ENCODE peak calls at places on chromosomes 7 and 10, in five cellular contexts. One of them, this sample, is unnamed. For H3K4me1, the result is how much of the 10 kb centered on the place peaks cover.

GRCh38 chr7:23276381-23276780 is 22.8 kb upstream of the MALSU1 start:
- DNase-seq in transverse colon: no peak
- DNase-seq in ovary: no peak
- DNase-seq in uterus: no peak
- DNase-seq in body of pancreas: no peak
- DNase-seq in this sample: no peak

GRCh38 chr7:137933270-137934017 is 68.4 kb downstream of the CREB3L2 start:
- DNase-seq in body of pancreas: no peak
- DNase-seq in ovary: peak
- DNase-seq in uterus: peak
- DNase-seq in transverse colon: no peak
- DNase-seq in this sample: no peak

GRCh38 chr10:43075612-43076003 is 1.3 kb upstream of the RET start:
- DNase-seq in transverse colon: no peak
- DNase-seq in ovary: no peak
- DNase-seq in body of pancreas: no peak
- DNase-seq in uterus: no peak
- DNase-seq in this sample: no peak

GRCh38 chr10:61423178-61423577 is 30.0 kb downstream of the TMEM26 start:
- DNase-seq in transverse colon: no peak
- DNase-seq in uterus: no peak
- DNase-seq in ovary: no peak
- DNase-seq in body of pancreas: no peak
- DNase-seq in this sample: no peak

GRCh38 chr10:11286261-11286989 is 268.8 kb downstream of the CELF2 start:
- DNase-seq in transverse colon: no peak
- DNase-seq in body of pancreas: no peak
- DNase-seq in uterus: no peak
- DNase-seq in ovary: no peak
- DNase-seq in this sample: no peak

GRCh38 chr7:82507365-82507975 is 63.9 kb upstream of the CACNA2D1 start:
- DNase-seq in body of pancreas: no peak
- DNase-seq in uterus: no peak
- DNase-seq in transverse colon: no peak
- DNase-seq in ovary: no peak
- DNase-seq in this sample: no peak

GRCh38 chr10:101330236-101331225 is 23.4 kb upstream of the BTRC start:
- DNase-seq in uterus: no peak
- DNase-seq in ovary: no peak
- DNase-seq in body of pancreas: no peak
- DNase-seq in transverse colon: no peak
- DNase-seq in this sample: no peak

GRCh38 chr10:126216221-126216701 is 172.0 kb downstream of the ADAM12 start:
- DNase-seq in ovary: no peak
- DNase-seq in transverse colon: no peak
- DNase-seq in body of pancreas: no peak
- DNase-seq in uterus: peak
- DNase-seq in this sample: no peak

GRCh38 chr10:113945075-113945686 is 90.7 kb downstream of the NHLRC2 start:
- DNase-seq in uterus: no peak
- DNase-seq in body of pancreas: peak
- DNase-seq in transverse colon: peak
- DNase-seq in ovary: no peak
- DNase-seq in this sample: peak

GRCh38 chr10:75708060-75708459 is 276.6 kb downstream of the LRMDA start:
- DNase-seq in body of pancreas: no peak
- DNase-seq in transverse colon: no peak
- DNase-seq in uterus: no peak
- DNase-seq in ovary: no peak
- DNase-seq in this sample: no peak

GRCh38 chr7:112290065-112290464 is 83.6 kb downstream of the ZNF277 start:
- DNase-seq in ovary: no peak
- DNase-seq in body of pancreas: no peak
- DNase-seq in uterus: no peak
- DNase-seq in transverse colon: no peak
- DNase-seq in this sample: no peak

GRCh38 chr7:67916571-67916970 is 919.9 kb downstream of the TYW1 start:
- DNase-seq in ovary: no peak
- DNase-seq in uterus: no peak
- DNase-seq in body of pancreas: no peak
- DNase-seq in transverse colon: no peak
- DNase-seq in this sample: no peak

GRCh38 chr7:108278281-108278680 is 148.1 kb upstream of the LAMB4 start:
- DNase-seq in body of pancreas: no peak
- DNase-seq in transverse colon: no peak
- DNase-seq in ovary: no peak
- DNase-seq in uterus: no peak
- DNase-seq in this sample: no peak

GRCh38 chr7:41097501-41097900 is 605.4 kb downstream of the INHBA start:
- DNase-seq in ovary: no peak
- DNase-seq in body of pancreas: no peak
- DNase-seq in uterus: no peak
- DNase-seq in transverse colon: no peak
- DNase-seq in this sample: no peak

GRCh38 chr7:46054290-46054689 is 133.2 kb upstream of the IGFBP3 start:
- DNase-seq in body of pancreas: no peak
- DNase-seq in ovary: no peak
- DNase-seq in uterus: no peak
- DNase-seq in transverse colon: no peak
- DNase-seq in this sample: no peak

GRCh38 chr10:120131183-120131582 is 238.7 kb downstream of the SEC23IP start:
- DNase-seq in uterus: no peak
- DNase-seq in transverse colon: no peak
- DNase-seq in body of pancreas: no peak
- DNase-seq in ovary: no peak
- DNase-seq in this sample: no peak

GRCh38 chr10:118504044-118504944 is 91.2 kb downstream of the PRLHR start:
- DNase-seq in body of pancreas: no peak
- DNase-seq in ovary: no peak
- DNase-seq in transverse colon: no peak
- DNase-seq in uterus: no peak
- DNase-seq in this sample: no peak

GRCh38 chr7:24572421-24573007 is 738 bp upstream of the PALS2 start:
- DNase-seq in body of pancreas: peak
- DNase-seq in transverse colon: peak
- DNase-seq in uterus: peak
- DNase-seq in ovary: peak
- DNase-seq in this sample: no peak

GRCh38 chr10:23310443-23310842 is 34.2 kb downstream of the C10orf67 start:
- DNase-seq in ovary: no peak
- DNase-seq in body of pancreas: no peak
- DNase-seq in uterus: no peak
- DNase-seq in transverse colon: no peak
- DNase-seq in this sample: no peak

GRCh38 chr7:120445276-120445675 is 172.3 kb downstream of the KCND2 start:
- DNase-seq in ovary: no peak
- DNase-seq in transverse colon: no peak
- DNase-seq in body of pancreas: no peak
- DNase-seq in uterus: no peak
- DNase-seq in this sample: no peak

GRCh38 chr7:116271980-116272886 is 61.9 kb downstream of the TES start:
- DNase-seq in body of pancreas: peak
- DNase-seq in ovary: no peak
- DNase-seq in uterus: peak
- DNase-seq in transverse colon: peak
- DNase-seq in this sample: no peak

GRCh38 chr7:95688931-95689453 is 83.4 kb upstream of the DYNC1I1 start:
- DNase-seq in body of pancreas: no peak
- DNase-seq in transverse colon: no peak
- DNase-seq in uterus: no peak
- DNase-seq in ovary: no peak
- DNase-seq in this sample: no peak

GRCh38 chr7:129690701-129691100 is 79.2 kb downstream of the NRF1 start:
- DNase-seq in uterus: no peak
- DNase-seq in body of pancreas: no peak
- DNase-seq in transverse colon: no peak
- DNase-seq in ovary: no peak
- DNase-seq in this sample: no peak

GRCh38 chr7:79612027-79612426 is 158.6 kb upstream of the MAGI2 start:
- DNase-seq in transverse colon: no peak
- DNase-seq in uterus: no peak
- DNase-seq in ovary: no peak
- DNase-seq in body of pancreas: no peak
- DNase-seq in this sample: no peak

DNA sequence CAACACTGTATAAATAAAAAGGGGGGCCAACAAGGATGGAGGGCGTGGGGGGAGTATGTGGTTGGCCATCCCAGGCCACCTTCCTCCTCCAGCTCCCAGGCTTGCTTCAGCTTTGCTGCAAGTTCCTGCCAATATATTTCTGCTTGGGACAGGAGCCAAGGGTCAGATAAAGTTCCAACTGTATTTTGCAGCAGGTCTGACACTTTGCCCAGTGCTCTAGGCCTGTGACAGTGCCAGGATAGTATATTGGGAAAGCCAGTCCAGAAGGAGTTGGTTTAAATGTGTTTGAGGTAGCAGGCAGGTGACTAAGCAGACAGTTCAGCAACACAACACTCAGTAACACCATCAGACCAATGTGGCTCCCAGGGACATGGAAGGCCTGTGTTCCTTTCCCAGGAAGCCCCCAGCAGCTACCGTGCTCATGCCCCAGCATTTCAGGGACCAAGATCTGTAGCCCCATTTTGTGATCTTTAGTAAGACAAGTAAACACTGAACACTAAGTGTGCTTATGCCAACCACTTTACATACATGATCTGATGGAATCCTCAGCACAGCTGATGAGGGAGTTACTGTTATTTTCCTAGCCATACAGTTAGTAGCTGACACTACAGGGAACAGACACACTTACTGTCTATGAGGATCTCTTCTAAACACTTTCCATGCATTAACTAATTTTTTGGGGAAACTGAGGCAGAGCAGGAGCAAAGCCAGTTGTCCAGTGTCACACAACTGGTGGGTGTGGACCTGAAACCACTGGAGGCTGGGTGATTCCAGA is 38.9 kb downstream of the DNAJB12 start:
- DNase-seq in transverse colon: peak
- DNase-seq in uterus: peak
- DNase-seq in ovary: peak
- DNase-seq in body of pancreas: peak
- DNase-seq in this sample: peak
- TF ChIP-seq POLR2A in transverse colon: peak
- TF ChIP-seq POLR2A in uterus: no peak
- TF ChIP-seq POLR2A in ovary: no peak
- TF ChIP-seq POLR2A in body of pancreas: peak
- TF ChIP-seq POLR2A in this sample: no peak

GRCh38 chr10:79148452-79149344 is 79.9 kb downstream of the ZMIZ1 start:
- DNase-seq in body of pancreas: peak
- DNase-seq in transverse colon: peak
- DNase-seq in uterus: no peak
- DNase-seq in ovary: peak
- DNase-seq in this sample: peak
- H3K4me1 ChIP-seq in body of pancreas: half or more
- H3K4me1 ChIP-seq in transverse colon: half or more
- H3K4me1 ChIP-seq in uterus: under half
- H3K4me1 ChIP-seq in ovary: half or more
- H3K4me1 ChIP-seq in this sample: half or more

DNA sequence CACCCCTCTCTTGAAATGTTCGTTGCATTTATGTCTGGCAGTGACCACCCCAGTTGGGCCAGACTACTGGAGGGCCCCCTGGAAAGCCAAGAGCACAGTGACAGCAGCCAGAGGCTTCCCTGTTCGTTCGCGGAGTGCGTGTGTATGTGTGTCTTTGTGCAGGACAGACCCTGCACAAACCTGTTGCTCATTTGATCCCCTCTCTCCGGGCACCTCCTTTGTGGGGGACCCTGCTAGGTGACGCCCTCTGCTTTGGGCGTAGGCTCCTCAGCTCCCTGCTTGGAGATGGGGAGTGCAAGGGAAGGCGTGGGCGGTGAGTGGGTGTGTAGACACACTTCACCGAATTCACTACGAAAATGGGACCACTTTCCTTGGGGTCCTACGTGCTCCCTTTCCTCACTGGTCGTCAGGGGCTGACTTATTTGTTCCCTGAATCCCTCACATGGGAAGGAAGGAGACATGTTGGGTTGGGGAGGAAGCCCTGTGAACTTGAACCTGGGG is 38.7 kb downstream of the AGAP3 start:
- DNase-seq in ovary: no peak
- DNase-seq in transverse colon: no peak
- DNase-seq in body of pancreas: no peak
- DNase-seq in uterus: no peak
- DNase-seq in this sample: no peak
- H3K4me3 ChIP-seq in ovary: no peak
- H3K4me3 ChIP-seq in transverse colon: no peak
- H3K4me3 ChIP-seq in body of pancreas: no peak
- H3K4me3 ChIP-seq in uterus: no peak
- H3K4me3 ChIP-seq in this sample: no peak

GRCh38 chr7:151247611-151248176 is 800 bp downstream of the SMARCD3 start:
- DNase-seq in ovary: no peak
- DNase-seq in transverse colon: no peak
- DNase-seq in body of pancreas: no peak
- DNase-seq in uterus: no peak
- DNase-seq in this sample: no peak
- TF ChIP-seq POLR2A in ovary: no peak
- TF ChIP-seq POLR2A in transverse colon: no peak
- TF ChIP-seq POLR2A in body of pancreas: no peak
- TF ChIP-seq POLR2A in uterus: no peak
- TF ChIP-seq POLR2A in this sample: no peak

GRCh38 chr7:101728888-101729883 is 88.2 kb upstream of the CUX1 start:
- DNase-seq in ovary: no peak
- DNase-seq in transverse colon: peak
- DNase-seq in body of pancreas: peak
- DNase-seq in uterus: no peak
- DNase-seq in this sample: peak
- H3K4me1 ChIP-seq in ovary: under half
- H3K4me1 ChIP-seq in transverse colon: under half
- H3K4me1 ChIP-seq in body of pancreas: under half
- H3K4me1 ChIP-seq in uterus: under half
- H3K4me1 ChIP-seq in this sample: under half

DNA sequence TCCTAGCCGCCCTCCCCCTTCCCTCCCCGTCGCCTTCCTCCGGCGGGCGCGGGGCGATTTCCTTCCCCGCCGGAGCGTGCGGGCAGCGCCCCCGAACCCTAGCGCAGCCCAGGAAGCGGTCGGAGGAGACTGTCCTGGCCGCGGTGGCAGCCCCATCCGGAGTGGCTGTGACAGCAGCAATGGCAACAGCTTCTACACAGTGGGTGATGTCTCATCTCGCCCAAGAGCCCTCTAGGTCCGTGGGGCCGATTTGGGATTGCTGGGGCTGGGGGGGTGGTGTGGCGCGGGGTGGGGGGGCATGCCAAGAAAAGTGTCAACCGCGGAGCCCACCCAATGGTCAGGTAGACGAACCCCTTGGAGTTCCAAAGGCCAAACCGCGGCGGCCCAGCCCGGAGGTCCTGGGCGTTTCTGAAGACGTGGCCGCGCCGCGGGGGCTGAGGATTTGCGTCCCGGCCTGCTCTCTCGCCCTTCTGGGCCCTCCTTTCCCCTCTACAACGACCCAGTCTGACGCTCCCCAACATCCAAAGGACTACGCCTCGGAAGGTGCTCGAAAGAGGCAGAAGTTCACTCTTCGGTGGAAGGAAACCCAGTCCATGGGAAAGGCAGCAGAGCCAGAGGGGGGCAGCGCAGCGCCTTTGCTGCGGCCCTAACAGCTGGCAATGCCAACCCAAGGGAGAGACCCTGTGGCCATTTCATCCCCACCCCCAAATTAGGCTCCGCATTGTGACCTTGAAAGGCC is 603 bp upstream of the TWIST1 start:
- DNase-seq in uterus: no peak
- DNase-seq in ovary: no peak
- DNase-seq in body of pancreas: no peak
- DNase-seq in transverse colon: no peak
- DNase-seq in this sample: no peak
- H3K4me3 ChIP-seq in uterus: peak
- H3K4me3 ChIP-seq in ovary: peak
- H3K4me3 ChIP-seq in body of pancreas: no peak
- H3K4me3 ChIP-seq in transverse colon: peak
- H3K4me3 ChIP-seq in this sample: peak

GRCh38 chr10:97760461-97761257 is 11.1 kb downstream of the SFRP5 start:
- DNase-seq in body of pancreas: no peak
- DNase-seq in ovary: no peak
- DNase-seq in transverse colon: no peak
- DNase-seq in uterus: no peak
- DNase-seq in this sample: no peak
- TF ChIP-seq POLR2A in body of pancreas: no peak
- TF ChIP-seq POLR2A in ovary: no peak
- TF ChIP-seq POLR2A in transverse colon: no peak
- TF ChIP-seq POLR2A in uterus: no peak
- TF ChIP-seq POLR2A in this sample: no peak